ENCODE peak calls at places on chromosome 2, in five cellular contexts. B is RWPE1, U is Daoy, K is cardiac muscle cell, J is mesothelial cell of epicardium. S is an unnamed sample.

GRCh38 chr2:64374686-64375085 is 79.3 kb upstream of the LGALSL start:
- DNase-seq in B (peak), U (no peak), K (no peak), J (no peak), S (no peak)

GRCh38 chr2:127217470-127218325 is 2.4 kb downstream of the CYP27C1 start:
- DNase-seq in B (peak), U (peak), K (no peak), J (no peak), S (no peak)

GRCh38 chr2:28704621-28705020 is 47.0 kb upstream of the PPP1CB start:
- DNase-seq in B (no peak), U (no peak), K (no peak), J (no peak), S (no peak)

GRCh38 chr2:85502720-85503119 is 36.2 kb upstream of the MAT2A start:
- DNase-seq in B (no peak), U (no peak), K (no peak), J (no peak), S (no peak)

GRCh38 chr2:55022486-55022885 is 27.8 kb downstream of the RTN4 start:
- DNase-seq in B (no peak), U (no peak), K (no peak), J (no peak), S (no peak)

GRCh38 chr2:20427931-20428526 is 18.8 kb upstream of the RHOB start:
- DNase-seq in B (no peak), U (no peak), K (no peak), J (no peak), S (no peak)

GRCh38 chr2:9179572-9180201 is 26.9 kb upstream of the ASAP2 start:
- DNase-seq in B (peak), U (peak), K (peak), J (no peak), S (no peak)

GRCh38 chr2:96739633-96740428 is at the start of gene LMAN2L:
- DNase-seq in B (peak), U (peak), K (peak), J (peak), S (peak)

GRCh38 chr2:181457741-181458425 is 697 bp downstream of the ITGA4 start:
- DNase-seq in B (no peak), U (peak), K (peak), J (no peak), S (no peak)

GRCh38 chr2:144079808-144080207 is 440.1 kb downstream of the ZEB2 start:
- DNase-seq in B (no peak), U (no peak), K (no peak), J (no peak), S (no peak)

GRCh38 chr2:73859721-73860586 is 31.2 kb downstream of the STAMBP start:
- DNase-seq in B (peak), U (peak), K (peak), J (no peak), S (no peak)

GRCh38 chr2:177242136-177242987 is 22.2 kb downstream of the NFE2L2 start:
- DNase-seq in B (peak), U (peak), K (peak), J (no peak), S (no peak)

GRCh38 chr2:7709907-7710306 is 792.7 kb downstream of the RNF144A start:
- DNase-seq in B (no peak), U (no peak), K (no peak), J (no peak), S (no peak)

S was measured in cerebellar nuclear complex.